ENCODE peak calls at places on chromosomes 13 and 19, in seven cellular contexts. S is neuronal stem cell; A is CD4-positive, CD25-positive, alpha-beta regulatory T cell; G is skeletal muscle cell; V is CD4-positive, alpha-beta memory T cell; Y is HCT116; D is heart right ventricle. X is an unnamed sample.

GRCh38 chr19:29487432-29487831 is 38.4 kb upstream of the VSTM2B start:
- DNase-seq in S (no peak), A (no peak), G (no peak), V (no peak), Y (no peak), D (no peak), X (no peak)

GRCh38 chr13:114328595-114328994 is 14.3 kb downstream of the CHAMP1 start:
- DNase-seq in S (no peak), A (no peak), G (no peak), V (no peak), Y (no peak), D (no peak), X (no peak)

GRCh38 chr13:35889560-35889959 is 241.6 kb downstream of the DCLK1 start:
- DNase-seq in S (no peak), A (no peak), G (no peak), V (no peak), Y (no peak), D (no peak), X (no peak)

GRCh38 chr19:29381353-29382203 is 144.2 kb upstream of the VSTM2B start:
- DNase-seq in S (no peak), A (no peak), G (no peak), V (no peak), Y (no peak), D (no peak), X (no peak)

GRCh38 chr13:68176486-68176885 is 946.4 kb upstream of the PCDH9 start:
- DNase-seq in S (no peak), A (no peak), G (peak), V (no peak), Y (peak), D (no peak), X (no peak)

GRCh38 chr13:110211735-110212134 is 95.2 kb downstream of the COL4A1 start:
- DNase-seq in S (no peak), A (no peak), G (no peak), V (no peak), Y (no peak), D (no peak), X (no peak)

GRCh38 chr13:96082640-96083039 is 7.3 kb upstream of the HS6ST3 start:
- DNase-seq in S (no peak), A (no peak), G (peak), V (no peak), Y (no peak), D (no peak), X (no peak)

GRCh38 chr13:19864339-19865309 is 1.2 kb upstream of the ZMYM5 start:
- DNase-seq in S (peak), A (peak), G (no peak), V (peak), Y (no peak), D (peak), X (peak)

GRCh38 chr13:73171926-73172325 is 113.1 kb downstream of the KLF5 start:
- DNase-seq in S (no peak), A (no peak), G (peak), V (no peak), Y (no peak), D (no peak), X (peak)

GRCh38 chr13:65582160-65582559 is 1648.0 kb downstream of the PCDH9 start:
- DNase-seq in S (no peak), A (no peak), G (no peak), V (no peak), Y (no peak), D (no peak), X (no peak)

GRCh38 chr13:49369876-49370275 is 74.0 kb downstream of the CAB39L start:
- DNase-seq in S (no peak), A (no peak), G (no peak), V (no peak), Y (no peak), D (no peak), X (no peak)

GRCh38 chr19:30228113-30228725 is 144.0 kb upstream of the ZNF536 start:
- DNase-seq in S (no peak), A (no peak), G (no peak), V (no peak), Y (no peak), D (no peak), X (no peak)

GRCh38 chr19:47378246-47378645 is 29.1 kb downstream of the DHX34 start:
- DNase-seq in S (no peak), A (no peak), G (no peak), V (no peak), Y (no peak), D (no peak), X (no peak)

GRCh38 chr19:12991296-12991695 is 4.0 kb upstream of the NFIX start:
- DNase-seq in S (no peak), A (no peak), G (no peak), V (no peak), Y (no peak), D (no peak), X (no peak)

GRCh38 chr13:50124536-50125305 is 109.5 kb downstream of the KCNRG start:
- DNase-seq in S (peak), A (peak), G (no peak), V (peak), Y (no peak), D (peak), X (peak)

GRCh38 chr19:14494910-14495677 is 833 bp downstream of the GIPC1 start:
- DNase-seq in S (no peak), A (no peak), G (no peak), V (peak), Y (no peak), D (no peak), X (no peak)

DNA sequence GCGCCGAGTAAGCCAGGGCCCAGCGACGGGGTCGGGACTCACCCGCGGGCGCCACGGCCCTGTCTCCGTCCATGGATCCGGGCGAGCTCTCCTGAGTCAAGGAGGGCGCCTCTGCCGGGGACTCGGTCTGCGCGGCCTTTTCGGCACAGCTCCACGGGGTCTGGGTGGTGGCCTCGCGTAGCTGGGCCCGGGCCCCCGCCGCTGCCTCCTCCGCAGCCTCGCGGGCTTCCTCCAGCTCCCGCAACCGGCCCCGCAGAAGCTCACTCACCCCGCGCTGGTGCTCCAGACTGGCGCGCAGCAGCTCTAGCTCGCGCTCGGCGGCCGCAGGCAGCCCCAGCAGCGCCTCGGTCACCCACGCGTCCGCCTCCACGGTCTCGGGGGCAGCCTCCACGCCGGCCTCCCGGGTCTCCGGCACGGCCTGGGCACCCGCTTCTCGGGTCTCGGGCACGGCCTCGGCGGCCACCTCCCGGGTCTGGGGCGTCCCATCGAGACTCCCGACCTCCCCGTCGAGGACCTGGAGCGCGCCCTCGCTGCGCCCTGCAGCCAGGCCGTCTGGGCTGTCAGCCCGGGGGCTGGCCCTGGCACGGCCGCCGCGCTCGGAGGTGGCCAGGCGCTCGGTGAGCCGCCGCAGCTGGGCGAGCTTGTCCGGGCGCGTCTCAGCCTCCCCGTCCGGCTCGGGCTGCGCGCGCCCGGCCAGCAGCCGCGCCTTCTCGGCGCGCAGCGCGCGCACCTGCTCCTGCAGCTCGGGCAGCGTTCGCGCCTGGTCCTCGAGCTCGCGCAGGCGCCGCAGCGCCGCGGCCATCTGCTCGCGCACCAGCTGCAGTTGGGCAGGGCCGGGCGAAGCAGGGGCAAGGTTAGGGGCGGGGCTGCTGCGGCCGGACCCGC is 8.4 kb downstream of the KANK3 start:
- DNase-seq in S (peak), A (no peak), G (peak), V (no peak), Y (peak), D (no peak), X (peak)
- H3K4me3 ChIP-seq in S (peak), A (no peak), G (no peak), V (no peak), Y (peak), D (no peak), X (peak)

DNA sequence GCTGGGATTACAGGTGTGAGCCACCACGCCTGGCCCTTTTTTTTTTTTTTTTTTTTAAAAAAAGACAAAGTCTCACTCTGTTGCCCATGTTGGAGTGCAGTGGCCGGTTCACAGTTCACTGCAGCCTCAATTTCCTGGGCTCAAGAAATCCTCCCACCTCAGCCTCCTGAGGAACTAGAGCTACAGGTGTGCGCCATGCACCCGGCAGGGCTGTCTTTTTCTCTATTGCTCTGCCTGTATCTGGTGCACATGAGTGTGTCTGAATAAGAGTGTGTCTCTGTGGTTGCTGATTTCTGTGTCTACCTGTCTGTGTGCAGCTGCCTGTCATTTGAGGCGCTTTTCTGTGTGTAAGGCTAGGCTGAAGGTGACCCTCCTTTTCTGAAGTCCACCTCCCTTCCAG is 1.6 kb upstream of the PRR12 start:
- DNase-seq in S (no peak), A (no peak), G (no peak), V (peak), Y (no peak), D (no peak), X (no peak)
- H3K4me3 ChIP-seq in S (no peak), A (no peak), G (no peak), V (no peak), Y (no peak), D (peak), X (no peak)

DNA sequence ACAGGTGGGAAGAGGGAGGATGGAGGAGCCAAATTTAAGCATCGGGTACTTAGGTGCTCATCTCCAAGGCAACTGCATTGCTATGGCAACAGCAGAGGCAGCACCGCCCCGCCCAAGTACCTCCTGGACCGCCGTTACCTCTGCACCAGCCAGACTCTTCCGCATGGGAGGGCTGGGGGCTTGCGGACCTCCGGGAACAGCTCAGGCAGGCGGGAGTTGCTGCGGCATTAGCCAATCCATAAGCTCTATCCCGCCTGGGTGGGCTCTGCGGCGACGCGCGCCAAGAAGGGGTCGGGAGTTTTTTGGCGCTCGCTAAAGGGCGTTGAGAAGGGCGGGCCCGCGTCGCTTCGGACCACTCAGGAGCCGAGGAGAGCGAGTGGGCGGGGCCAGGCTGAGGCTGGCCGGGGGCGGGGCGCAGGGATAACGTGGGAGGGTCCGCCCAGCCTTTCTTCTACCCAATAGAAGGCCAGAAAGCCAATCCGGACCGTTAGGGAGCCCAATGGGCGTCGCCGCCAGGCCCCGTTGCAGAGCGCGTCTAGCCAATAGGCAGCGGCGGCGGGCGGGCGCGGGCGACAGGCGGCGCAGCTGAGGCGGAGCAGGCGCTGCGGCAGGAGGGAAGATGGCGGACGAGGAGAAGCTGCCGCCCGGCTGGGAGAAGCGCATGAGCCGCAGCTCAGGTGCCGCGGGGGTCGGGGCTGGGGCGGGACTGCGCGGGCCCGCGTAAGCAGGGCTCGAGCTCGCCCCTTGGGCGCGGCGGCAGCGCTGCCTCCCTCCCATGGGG is at the start of gene PIN1:
- DNase-seq in S (peak), A (peak), G (peak), V (peak), Y (peak), D (peak), X (peak)
- H3K4me3 ChIP-seq in S (peak), A (peak), G (peak), V (peak), Y (peak), D (peak), X (peak)

GRCh38 chr13:98208606-98209005 is 31.5 kb upstream of the RNF113B start:
- DNase-seq in S (no peak), A (no peak), G (no peak), V (no peak), Y (no peak), D (no peak), X (no peak)
- H3K4me3 ChIP-seq in S (no peak), A (no peak), G (no peak), V (no peak), Y (no peak), D (no peak), X (no peak)

DNA sequence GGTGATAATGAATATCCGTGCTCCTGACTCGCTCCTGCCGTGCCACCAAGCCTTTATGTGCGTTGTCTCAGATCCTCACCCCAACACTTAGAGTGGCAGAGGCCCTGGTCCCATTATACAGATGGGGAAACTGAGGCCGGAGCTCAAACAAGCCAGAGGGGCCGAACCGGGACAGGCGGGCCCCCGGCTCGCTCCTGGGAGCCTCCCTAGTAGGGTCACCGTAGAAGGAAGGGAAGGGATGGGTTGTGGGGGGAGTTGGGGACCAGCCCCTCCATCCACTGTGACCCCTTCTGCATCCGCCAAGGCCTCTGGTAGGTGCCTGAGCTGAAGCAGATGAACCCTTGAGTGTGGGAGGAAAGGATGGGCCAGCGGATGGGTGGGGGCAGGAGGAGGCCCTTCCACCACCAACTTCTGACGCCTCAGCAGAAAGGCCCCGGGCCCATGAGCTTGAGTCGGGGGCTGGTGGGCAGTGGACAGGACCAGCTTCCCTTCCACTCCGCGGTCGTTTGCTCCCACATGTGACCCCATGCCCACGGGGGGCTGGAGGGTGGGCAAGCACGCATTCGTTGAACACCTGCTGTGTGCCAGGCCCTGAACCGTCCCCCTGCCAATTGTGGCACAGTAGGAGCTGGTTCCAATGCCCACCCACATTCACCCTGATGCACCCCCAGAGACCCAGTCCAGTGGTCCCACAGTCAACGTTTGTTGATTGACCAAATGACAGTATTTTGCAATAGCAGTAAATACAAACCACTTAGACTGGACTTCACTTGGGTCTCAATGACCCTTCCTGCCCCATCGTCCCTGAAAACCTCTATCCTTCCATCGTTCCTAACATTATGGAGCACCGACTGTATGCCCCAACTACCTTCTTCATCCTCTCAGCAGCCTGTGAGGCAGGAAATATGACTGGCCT is 24.2 kb upstream of the TCF3 start:
- DNase-seq in S (no peak), A (no peak), G (no peak), V (no peak), Y (no peak), D (no peak), X (no peak)
- H3K4me3 ChIP-seq in S (no peak), A (no peak), G (no peak), V (no peak), Y (peak), D (no peak), X (no peak)

GRCh38 chr13:30116379-30116778 is 191.0 kb downstream of the KATNAL1 start:
- DNase-seq in S (no peak), A (no peak), G (no peak), V (no peak), Y (no peak), D (no peak), X (no peak)

GRCh38 chr13:30113531-30113930 is 193.8 kb downstream of the KATNAL1 start:
- DNase-seq in S (no peak), A (no peak), G (no peak), V (no peak), Y (no peak), D (no peak), X (no peak)

GRCh38 chr13:30113983-30114491 is 193.3 kb downstream of the KATNAL1 start:
- DNase-seq in S (no peak), A (no peak), G (no peak), V (no peak), Y (no peak), D (no peak), X (no peak)

GRCh38 chr13:30114586-30115256 is 192.6 kb downstream of the KATNAL1 start:
- DNase-seq in S (peak), A (peak), G (no peak), V (peak), Y (peak), D (peak), X (peak)

GRCh38 chr13:30115257-30115600 is 192.1 kb downstream of the KATNAL1 start:
- DNase-seq in S (no peak), A (no peak), G (no peak), V (no peak), Y (no peak), D (no peak), X (no peak)
- H3K4me3 ChIP-seq in S (no peak), A (peak), G (peak), V (no peak), Y (peak), D (peak), X (peak)

GRCh38 chr13:30619731-30620130 is 2.0 kb downstream of the USPL1 start:
- DNase-seq in S (no peak), A (no peak), G (no peak), V (no peak), Y (no peak), D (no peak), X (no peak)
- H3K4me3 ChIP-seq in S (no peak), A (peak), G (peak), V (peak), Y (no peak), D (peak), X (peak)

GRCh38 chr19:17077447-17078028 is 2.0 kb downstream of the MYO9B start:
- DNase-seq in S (no peak), A (no peak), G (no peak), V (no peak), Y (no peak), D (no peak), X (no peak)
- H3K4me3 ChIP-seq in S (no peak), A (peak), G (peak), V (no peak), Y (no peak), D (peak), X (no peak)

X was measured in cardiac muscle cell.